ENCODE peak calls at places on chromosomes 12 and 14, in four cellular contexts. Y, C, T and S are unnamed samples.

GRCh38 chr12:131573631-131574396 is 137.1 kb upstream of the SFSWAP start:
- DNase-seq in Y (no peak), T (no peak), C (no peak), S (no peak)

GRCh38 chr14:103685276-103686211 is 29.7 kb downstream of the XRCC3 start:
- DNase-seq in Y (no peak), T (no peak), C (no peak), S (no peak)

GRCh38 chr12:131131077-131131807 is 177.5 kb downstream of the ADGRD1 start:
- DNase-seq in T (no peak), C (no peak), Y (no peak), S (no peak)

GRCh38 chr12:65764325-65764724 is 60.0 kb upstream of the HMGA2 start:
- DNase-seq in T (no peak), C (no peak), Y (no peak), S (no peak)

GRCh38 chr12:118685983-118686607 is 295.2 kb upstream of the SRRM4 start:
- DNase-seq in Y (no peak), C (no peak), T (no peak), S (no peak)

GRCh38 chr14:31229638-31230229 is 22.1 kb upstream of the HECTD1 start:
- DNase-seq in T (no peak), Y (peak; percentile 89), C (peak; percentile 100), S (peak; percentile 99)

GRCh38 chr12:77734489-77734888 is 96.2 kb upstream of the NAV3 start:
- DNase-seq in Y (no peak), C (no peak), T (no peak), S (no peak)

GRCh38 chr12:46212108-46212982 is 56.5 kb downstream of the SLC38A1 start:
- DNase-seq in C (no peak), Y (no peak), T (no peak), S (no peak)

GRCh38 chr12:70645494-70646317 is 8.5 kb upstream of the PTPRB start:
- DNase-seq in Y (peak; percentile 70), T (no peak), C (peak; percentile 41), S (peak; percentile 60)

GRCh38 chr12:61757831-61758505 is 502.2 kb upstream of the USP15 start:
- DNase-seq in T (no peak), C (no peak), Y (no peak), S (no peak)

GRCh38 chr12:52041695-52042123 is 9.5 kb upstream of the NR4A1 start:
- DNase-seq in T (no peak), C (no peak), Y (peak; percentile 45), S (no peak)

GRCh38 chr12:108825205-108825950 is 32.0 kb downstream of the SSH1 start:
- DNase-seq in C (no peak), T (peak; percentile 63), Y (no peak), S (no peak)

GRCh38 chr12:510071-510825 is 50.5 kb downstream of the B4GALNT3 start:
- DNase-seq in Y (no peak), T (no peak), C (no peak), S (peak; percentile 18)

GRCh38 chr12:74412607-74413230 is 124.9 kb upstream of the ATXN7L3B start:
- DNase-seq in T (no peak), C (peak; percentile 10), Y (peak; percentile 6), S (peak; percentile 39)

GRCh38 chr14:92880351-92880750 is 42.6 kb upstream of the CHGA start:
- DNase-seq in Y (no peak), C (no peak), T (no peak), S (no peak)

GRCh38 chr12:13443498-13443897 is 247.0 kb downstream of the EMP1 start:
- DNase-seq in C (no peak), T (no peak), Y (no peak), S (no peak)

GRCh38 chr12:41333988-41334387 is 145.9 kb downstream of the PDZRN4 start:
- DNase-seq in Y (no peak), C (no peak), T (no peak), S (no peak)

GRCh38 chr12:29041621-29042020 is 107.5 kb upstream of the FAR2 start:
- DNase-seq in T (no peak), C (no peak), Y (no peak), S (peak; percentile 27)

GRCh38 chr14:82855912-82856381 is 1322.3 kb upstream of the SEL1L start:
- DNase-seq in Y (no peak), C (no peak), T (no peak), S (no peak)

GRCh38 chr14:36477266-36477665 is 42.8 kb downstream of the NKX2-1 start:
- DNase-seq in Y (no peak), C (no peak), T (no peak), S (no peak)

GRCh38 chr12:95318071-95318545 is 100.5 kb downstream of the VEZT start:
- DNase-seq in Y (no peak), C (peak; percentile 98), T (no peak), S (peak; percentile 59)

DNA sequence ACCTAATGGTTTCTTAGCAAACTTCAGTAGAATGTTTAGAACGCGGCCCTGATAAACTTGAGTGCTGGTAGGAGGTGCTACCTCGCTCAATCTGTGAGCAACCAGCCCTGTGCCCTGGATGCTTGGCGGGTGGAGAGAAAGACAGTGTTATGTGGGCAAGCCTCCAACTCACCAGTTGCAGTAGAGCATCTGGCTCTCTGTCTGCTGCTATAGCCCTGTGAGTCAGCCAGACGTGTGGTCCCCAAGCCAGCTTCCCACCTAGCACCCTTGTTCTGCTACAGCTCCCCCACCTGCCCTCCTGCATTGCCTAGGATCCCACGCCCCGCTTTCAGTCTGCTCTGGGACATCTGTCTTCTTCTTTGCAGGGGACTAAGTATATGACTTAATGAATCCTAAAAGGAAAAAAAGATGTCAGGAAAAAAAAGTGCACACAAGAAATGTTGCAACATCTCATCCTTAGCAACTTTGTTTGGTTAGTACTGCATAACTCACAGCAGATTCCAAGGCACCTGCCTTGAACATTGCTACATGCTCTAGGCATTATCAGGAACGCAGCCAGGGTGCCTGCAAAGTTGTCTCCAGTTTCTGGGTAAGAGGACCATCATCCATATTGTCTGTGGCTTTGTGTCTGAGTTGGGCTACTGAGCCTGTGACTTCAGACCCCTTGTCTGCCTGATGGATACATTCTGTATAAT is 13.6 kb downstream of the SNRNP35 start:
- DNase-seq in Y (no peak), C (peak; percentile 50), T (no peak), S (peak; percentile 52)
- TF ChIP-seq CHD4 in Y (no peak), C (no peak), T (no peak), S (no peak)

DNA sequence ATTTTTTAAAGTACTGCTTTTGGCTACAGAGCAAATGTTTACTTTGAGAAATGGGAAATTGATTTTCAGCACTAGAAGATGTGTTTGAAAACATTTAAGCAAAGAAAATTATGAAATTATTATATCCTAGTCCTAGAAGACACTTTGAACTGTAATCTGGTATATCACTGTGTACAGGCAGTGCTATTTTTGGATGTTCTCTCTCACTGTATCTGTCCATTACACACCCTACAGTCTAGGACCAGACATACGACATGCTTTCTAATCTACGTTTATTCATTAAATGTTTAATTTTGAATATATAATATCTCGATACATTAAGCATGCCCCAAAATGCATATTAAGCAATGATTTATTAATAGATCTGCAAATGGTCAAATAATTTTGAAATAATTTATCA is 82.5 kb downstream of the ST8SIA1 start:
- DNase-seq in C (no peak), Y (no peak), T (no peak), S (no peak)
- TF ChIP-seq POLR2A in C (no peak), Y (no peak), T (no peak), S (no peak)

GRCh38 chr14:95482967-95483842 is 33.2 kb downstream of the SYNE3 start:
- DNase-seq in C (peak; percentile 49), T (no peak), Y (no peak), S (peak; percentile 71)
- TF ChIP-seq MAX in C (no peak), T (no peak), Y (no peak), S (peak; percentile 17)

DNA sequence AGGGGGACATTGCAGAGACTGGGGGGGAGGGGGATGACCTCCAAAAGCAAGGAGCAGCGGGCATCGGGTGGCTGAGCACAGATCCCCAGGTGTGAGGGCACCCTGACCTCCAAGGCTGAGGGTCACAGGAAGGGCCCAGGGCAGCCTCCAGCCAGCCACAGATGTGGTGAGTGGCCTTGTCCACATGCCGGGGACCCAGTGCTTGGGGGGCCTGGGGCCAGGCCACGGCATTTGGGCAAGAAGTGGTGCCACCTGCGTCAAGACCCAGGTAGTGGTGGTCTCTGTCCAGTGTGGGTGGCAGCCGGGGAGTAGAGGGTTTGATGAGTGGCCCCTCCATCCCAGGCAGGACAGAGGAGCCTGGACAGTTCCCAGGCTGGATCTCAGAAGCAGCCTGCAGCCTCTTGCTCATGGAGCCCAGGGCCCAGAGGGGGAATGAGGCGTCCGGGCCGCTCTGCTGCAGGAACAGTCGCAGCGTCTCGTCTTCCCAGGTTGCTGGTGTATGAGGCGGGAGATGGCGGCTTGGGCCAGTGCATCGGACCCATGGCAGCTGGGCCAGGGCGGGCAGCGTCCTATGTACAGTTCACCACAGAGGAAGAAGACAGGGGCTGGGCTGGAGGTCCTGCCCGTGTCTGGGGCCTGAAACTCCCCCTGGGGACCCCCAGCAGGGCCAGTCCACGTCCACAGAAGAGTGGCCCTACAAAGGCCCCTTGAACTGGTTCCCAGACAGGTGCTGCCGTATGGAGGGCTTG is 33.5 kb downstream of the CCNK start:
- DNase-seq in C (no peak), T (no peak), Y (no peak), S (no peak)
- TF ChIP-seq CHD4 in C (no peak), T (no peak), Y (no peak), S (no peak)

GRCh38 chr12:53180270-53180930 is at the start of the genes CSAD and ZNF740:
- DNase-seq in C (peak; percentile 95), T (peak; percentile 91), Y (peak; percentile 97), S (peak; percentile 99)
- TF ChIP-seq POLR2A in C (peak; percentile 75), T (peak; percentile 81), Y (peak; percentile 86), S (peak; percentile 90)

DNA sequence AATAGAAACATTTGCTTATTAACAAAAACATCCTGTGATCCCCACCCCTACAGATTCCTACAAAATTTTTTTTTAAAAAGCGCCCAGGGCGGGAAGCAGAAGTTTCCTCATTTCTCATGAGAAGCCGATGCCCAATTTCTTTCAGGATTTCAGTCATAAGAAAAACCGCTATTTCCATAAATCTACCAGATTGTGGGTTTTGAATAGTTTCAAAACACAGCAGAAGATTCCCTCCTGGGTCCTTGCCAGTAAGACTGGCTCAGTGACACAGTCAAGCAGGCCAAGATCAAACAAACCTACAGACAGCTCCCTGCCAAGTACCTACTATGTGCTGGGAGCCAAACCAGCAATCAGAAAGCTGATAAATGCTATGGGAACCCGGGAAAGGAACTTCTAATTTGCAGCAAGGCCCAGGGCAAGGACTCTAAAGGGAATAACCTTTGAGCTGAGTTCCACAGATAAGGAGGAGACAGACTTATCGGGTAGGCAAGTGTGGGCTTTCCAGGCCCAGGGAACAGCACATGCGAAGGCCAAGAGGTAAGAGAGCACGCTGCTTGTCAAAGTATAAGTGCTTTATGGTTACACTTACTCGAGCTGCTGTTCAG is 68.7 kb downstream of the CCDC88C start:
- DNase-seq in T (no peak), Y (peak; percentile 52), C (no peak), S (no peak)
- TF ChIP-seq MAX in T (no peak), Y (no peak), C (no peak), S (no peak)

GRCh38 chr14:78007160-78007559 is 163.0 kb upstream of the NRXN3 start:
- DNase-seq in T (no peak), Y (no peak), C (no peak), S (no peak)

GRCh38 chr14:78010688-78011087 is 159.5 kb upstream of the NRXN3 start:
- DNase-seq in Y (no peak), C (no peak), T (no peak), S (no peak)

GRCh38 chr14:78005325-78005724 is 164.8 kb upstream of the NRXN3 start:
- DNase-seq in Y (peak; percentile 32), C (no peak), T (peak; percentile 51), S (peak; percentile 17)
- TF ChIP-seq CHD4 in Y (no peak), C (no peak), T (no peak), S (no peak)